ENCODE peak calls at places on chromosomes 5 and 9, in five cellular contexts. One of them, this sample, is unnamed.

GRCh38 chr9:116096046-116096445 is 57.5 kb upstream of the PAPPA start:
- DNase-seq in spleen: no peak
- DNase-seq in tibial nerve: no peak
- DNase-seq in neuronal stem cell: no peak
- DNase-seq in BJ: no peak
- DNase-seq in this sample: no peak

GRCh38 chr9:115399026-115399425 is 281.1 kb upstream of the TNC start:
- DNase-seq in neuronal stem cell: no peak
- DNase-seq in tibial nerve: no peak
- DNase-seq in spleen: no peak
- DNase-seq in BJ: no peak
- DNase-seq in this sample: no peak

GRCh38 chr9:137234055-137234697 is 3.5 kb downstream of the SLC34A3 start:
- DNase-seq in tibial nerve: no peak
- DNase-seq in neuronal stem cell: no peak
- DNase-seq in BJ: no peak
- DNase-seq in spleen: no peak
- DNase-seq in this sample: no peak

GRCh38 chr5:15763754-15764153 is 263.8 kb downstream of the FBXL7 start:
- DNase-seq in spleen: no peak
- DNase-seq in tibial nerve: no peak
- DNase-seq in BJ: peak
- DNase-seq in neuronal stem cell: no peak
- DNase-seq in this sample: no peak

GRCh38 chr9:95953986-95954385 is 78.5 kb downstream of the ERCC6L2 start:
- DNase-seq in spleen: no peak
- DNase-seq in BJ: no peak
- DNase-seq in tibial nerve: no peak
- DNase-seq in neuronal stem cell: no peak
- DNase-seq in this sample: no peak

GRCh38 chr9:6782378-6782777 is 24.6 kb downstream of the KDM4C start:
- DNase-seq in spleen: no peak
- DNase-seq in BJ: no peak
- DNase-seq in tibial nerve: no peak
- DNase-seq in neuronal stem cell: no peak
- DNase-seq in this sample: no peak

GRCh38 chr5:15821506-15821905 is 321.5 kb downstream of the FBXL7 start:
- DNase-seq in BJ: no peak
- DNase-seq in spleen: no peak
- DNase-seq in neuronal stem cell: no peak
- DNase-seq in tibial nerve: no peak
- DNase-seq in this sample: no peak

GRCh38 chr9:107155244-107155817 is 127.7 kb upstream of the RAD23B start:
- DNase-seq in tibial nerve: no peak
- DNase-seq in BJ: no peak
- DNase-seq in neuronal stem cell: no peak
- DNase-seq in spleen: no peak
- DNase-seq in this sample: no peak

GRCh38 chr5:80916661-80917060 is 43.5 kb upstream of the RASGRF2 start:
- DNase-seq in neuronal stem cell: no peak
- DNase-seq in BJ: no peak
- DNase-seq in spleen: no peak
- DNase-seq in tibial nerve: no peak
- DNase-seq in this sample: no peak

GRCh38 chr9:19232830-19233194 is 2.3 kb downstream of the DENND4C start:
- DNase-seq in BJ: no peak
- DNase-seq in neuronal stem cell: no peak
- DNase-seq in tibial nerve: no peak
- DNase-seq in spleen: no peak
- DNase-seq in this sample: no peak

GRCh38 chr5:137040641-137041340 is 458.3 kb downstream of the SPOCK1 start:
- DNase-seq in tibial nerve: no peak
- DNase-seq in neuronal stem cell: no peak
- DNase-seq in spleen: no peak
- DNase-seq in BJ: no peak
- DNase-seq in this sample: no peak

GRCh38 chr5:5420251-5420650 is 2.2 kb upstream of the ICE1 start:
- DNase-seq in neuronal stem cell: no peak
- DNase-seq in tibial nerve: no peak
- DNase-seq in BJ: no peak
- DNase-seq in spleen: no peak
- DNase-seq in this sample: no peak

GRCh38 chr9:4489562-4489918 is 728 bp upstream of the SLC1A1 start:
- DNase-seq in neuronal stem cell: no peak
- DNase-seq in tibial nerve: no peak
- DNase-seq in BJ: no peak
- DNase-seq in spleen: no peak
- DNase-seq in this sample: no peak

GRCh38 chr5:7010578-7010977 is 297.3 kb downstream of the TENT4A start:
- DNase-seq in neuronal stem cell: peak
- DNase-seq in BJ: no peak
- DNase-seq in tibial nerve: no peak
- DNase-seq in spleen: no peak
- DNase-seq in this sample: peak

GRCh38 chr5:23412011-23412410 is 95.4 kb upstream of the PRDM9 start:
- DNase-seq in tibial nerve: no peak
- DNase-seq in BJ: no peak
- DNase-seq in neuronal stem cell: no peak
- DNase-seq in spleen: no peak
- DNase-seq in this sample: no peak

GRCh38 chr9:15182003-15182695 is 124.9 kb downstream of the TTC39B start:
- DNase-seq in spleen: no peak
- DNase-seq in neuronal stem cell: peak
- DNase-seq in BJ: no peak
- DNase-seq in tibial nerve: no peak
- DNase-seq in this sample: no peak

GRCh38 chr9:137497921-137498719 is 39.0 kb upstream of the NSMF start:
- DNase-seq in BJ: no peak
- DNase-seq in spleen: peak
- DNase-seq in tibial nerve: no peak
- DNase-seq in neuronal stem cell: no peak
- DNase-seq in this sample: no peak

GRCh38 chr5:124621279-124621678 is 125.2 kb downstream of the ZNF608 start:
- DNase-seq in tibial nerve: no peak
- DNase-seq in BJ: no peak
- DNase-seq in neuronal stem cell: no peak
- DNase-seq in spleen: no peak
- DNase-seq in this sample: no peak
- H3K4me3 ChIP-seq in tibial nerve: no peak
- H3K4me3 ChIP-seq in BJ: no peak
- H3K4me3 ChIP-seq in neuronal stem cell: no peak
- H3K4me3 ChIP-seq in spleen: no peak
- H3K4me3 ChIP-seq in this sample: no peak

DNA sequence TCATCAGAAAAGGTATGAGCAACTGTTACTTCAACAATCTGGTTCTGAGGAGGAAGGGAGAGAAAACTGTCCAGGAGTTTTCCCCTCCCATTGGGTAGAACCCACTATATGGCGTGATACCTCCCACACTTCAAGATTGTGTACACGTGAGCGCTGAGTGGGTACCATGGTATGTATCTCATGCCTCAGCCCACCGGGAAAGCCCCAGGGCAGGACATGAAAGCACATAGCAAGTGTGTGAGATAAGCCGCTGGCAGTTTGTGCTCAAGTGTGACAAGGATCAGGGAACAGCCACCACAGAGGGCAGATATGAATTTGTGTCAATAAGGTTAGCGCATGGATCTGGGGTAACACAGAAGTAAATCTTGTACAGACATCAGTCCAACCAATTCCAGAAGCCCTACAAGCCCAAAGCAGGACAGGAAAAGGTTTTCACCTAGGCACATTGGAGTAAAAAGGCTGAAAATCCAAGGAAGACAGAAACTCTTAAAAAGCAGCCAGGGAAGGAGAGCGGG is 42.6 kb upstream of the NAA35 start:
- DNase-seq in neuronal stem cell: no peak
- DNase-seq in BJ: no peak
- DNase-seq in spleen: no peak
- DNase-seq in tibial nerve: no peak
- DNase-seq in this sample: no peak
- H3K4me3 ChIP-seq in neuronal stem cell: no peak
- H3K4me3 ChIP-seq in BJ: no peak
- H3K4me3 ChIP-seq in spleen: no peak
- H3K4me3 ChIP-seq in tibial nerve: no peak
- H3K4me3 ChIP-seq in this sample: no peak

GRCh38 chr9:70114898-70115297 is 71.2 kb downstream of the MAMDC2 start:
- DNase-seq in tibial nerve: no peak
- DNase-seq in BJ: no peak
- DNase-seq in neuronal stem cell: no peak
- DNase-seq in spleen: no peak
- DNase-seq in this sample: no peak
- H3K4me3 ChIP-seq in tibial nerve: no peak
- H3K4me3 ChIP-seq in BJ: no peak
- H3K4me3 ChIP-seq in neuronal stem cell: no peak
- H3K4me3 ChIP-seq in spleen: no peak
- H3K4me3 ChIP-seq in this sample: no peak

GRCh38 chr5:168844566-168845296 is 265.6 kb upstream of the PANK3 start:
- DNase-seq in neuronal stem cell: no peak
- DNase-seq in BJ: no peak
- DNase-seq in tibial nerve: no peak
- DNase-seq in spleen: no peak
- DNase-seq in this sample: no peak

GRCh38 chr5:168837852-168838251 is 258.7 kb upstream of the PANK3 start:
- DNase-seq in spleen: no peak
- DNase-seq in neuronal stem cell: no peak
- DNase-seq in tibial nerve: no peak
- DNase-seq in BJ: no peak
- DNase-seq in this sample: no peak

GRCh38 chr5:168843998-168844374 is 264.8 kb upstream of the PANK3 start:
- DNase-seq in BJ: no peak
- DNase-seq in spleen: no peak
- DNase-seq in tibial nerve: no peak
- DNase-seq in neuronal stem cell: no peak
- DNase-seq in this sample: no peak

GRCh38 chr5:168843277-168843997 is 264.3 kb upstream of the PANK3 start:
- DNase-seq in spleen: no peak
- DNase-seq in tibial nerve: no peak
- DNase-seq in BJ: no peak
- DNase-seq in neuronal stem cell: no peak
- DNase-seq in this sample: no peak

DNA sequence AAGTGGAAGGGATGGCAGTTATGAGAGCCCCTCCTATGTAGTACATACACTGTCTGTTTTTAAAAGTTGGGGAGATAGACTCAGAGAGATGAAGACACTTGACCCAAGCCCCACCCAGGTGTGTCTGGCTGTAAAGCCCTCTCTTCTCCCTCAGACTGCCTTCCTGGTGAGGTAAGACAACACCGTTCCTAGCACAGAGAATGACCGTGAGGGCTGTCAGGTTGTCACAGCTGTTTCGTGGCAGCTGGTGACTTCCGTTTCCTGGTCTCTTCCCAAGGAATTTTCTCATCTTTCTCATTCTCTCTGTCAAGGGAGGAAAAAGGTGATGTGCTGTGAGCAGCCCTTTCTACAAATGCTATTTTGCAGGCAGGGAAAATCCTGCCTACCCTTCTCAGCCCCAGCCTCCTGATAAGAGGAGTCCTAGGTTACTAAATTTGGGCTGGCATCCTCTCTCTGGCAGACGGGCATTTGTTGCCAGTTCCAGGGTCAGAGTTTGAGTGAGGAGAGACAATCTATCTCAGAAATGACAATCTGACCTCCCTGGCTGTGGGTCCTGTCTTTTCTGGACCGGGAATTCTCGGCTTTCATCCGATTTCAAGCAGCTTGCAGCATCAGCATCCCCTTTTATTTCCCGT is 263.5 kb upstream of the PANK3 start:
- DNase-seq in BJ: no peak
- DNase-seq in neuronal stem cell: no peak
- DNase-seq in spleen: no peak
- DNase-seq in tibial nerve: no peak
- DNase-seq in this sample: no peak
- H3K4me3 ChIP-seq in BJ: no peak
- H3K4me3 ChIP-seq in neuronal stem cell: no peak
- H3K4me3 ChIP-seq in spleen: no peak
- H3K4me3 ChIP-seq in tibial nerve: no peak
- H3K4me3 ChIP-seq in this sample: no peak

GRCh38 chr5:180646963-180647305 is 2.5 kb downstream of the FLT4 start:
- DNase-seq in spleen: no peak
- DNase-seq in neuronal stem cell: no peak
- DNase-seq in tibial nerve: no peak
- DNase-seq in BJ: no peak
- DNase-seq in this sample: no peak

GRCh38 chr5:180647941-180648500 is 1.4 kb downstream of the FLT4 start:
- DNase-seq in neuronal stem cell: no peak
- DNase-seq in BJ: no peak
- DNase-seq in tibial nerve: no peak
- DNase-seq in spleen: no peak
- DNase-seq in this sample: no peak

GRCh38 chr5:180647465-180647864 is 1.9 kb downstream of the FLT4 start:
- DNase-seq in neuronal stem cell: no peak
- DNase-seq in BJ: no peak
- DNase-seq in spleen: no peak
- DNase-seq in tibial nerve: no peak
- DNase-seq in this sample: no peak

GRCh38 chr5:180649297-180650039 is at the start of gene FLT4:
- DNase-seq in neuronal stem cell: no peak
- DNase-seq in tibial nerve: no peak
- DNase-seq in spleen: no peak
- DNase-seq in BJ: no peak
- DNase-seq in this sample: no peak

GRCh38 chr5:180648658-180649296 is 623 bp downstream of the FLT4 start:
- DNase-seq in spleen: no peak
- DNase-seq in neuronal stem cell: peak
- DNase-seq in BJ: no peak
- DNase-seq in tibial nerve: no peak
- DNase-seq in this sample: no peak
- H3K4me3 ChIP-seq in spleen: peak
- H3K4me3 ChIP-seq in neuronal stem cell: peak
- H3K4me3 ChIP-seq in BJ: no peak
- H3K4me3 ChIP-seq in tibial nerve: peak
- H3K4me3 ChIP-seq in this sample: no peak

GRCh38 chr5:38660194-38660668 is 103.8 kb upstream of the LIFR start:
- DNase-seq in spleen: no peak
- DNase-seq in neuronal stem cell: peak
- DNase-seq in tibial nerve: no peak
- DNase-seq in BJ: no peak
- DNase-seq in this sample: peak
- H3K4me3 ChIP-seq in spleen: no peak
- H3K4me3 ChIP-seq in neuronal stem cell: no peak
- H3K4me3 ChIP-seq in tibial nerve: no peak
- H3K4me3 ChIP-seq in BJ: no peak
- H3K4me3 ChIP-seq in this sample: no peak